ENCODE peak calls at places on chromosomes 6 and 20, in seven cellular contexts. L is H1; T is AG10803; Y is GM12878; C is fibroblast of lung; X is CD8-positive, alpha-beta T cell; K is lung. S is an unnamed sample.

GRCh38 chr6:54493138-54493537 is 184.9 kb downstream of the TINAG start:
- DNase-seq in L (no peak), T (peak), Y (no peak), C (peak), X (no peak), K (no peak), S (peak)

GRCh38 chr20:44461142-44461802 is 14.4 kb upstream of the TTPAL start:
- DNase-seq in L (no peak), T (no peak), Y (no peak), C (no peak), X (no peak), K (no peak), S (no peak)

GRCh38 chr6:38646166-38646565 is 6.4 kb upstream of the BTBD9 start:
- DNase-seq in L (no peak), T (peak), Y (no peak), C (no peak), X (no peak), K (no peak), S (peak)

GRCh38 chr6:47655719-47656595 is 42.4 kb upstream of the ADGRF4 start:
- DNase-seq in L (peak), T (no peak), Y (no peak), C (peak), X (no peak), K (no peak), S (no peak)

GRCh38 chr6:162962093-162962492 is 234.3 kb downstream of the PACRG start:
- DNase-seq in L (no peak), T (no peak), Y (no peak), C (no peak), X (no peak), K (no peak), S (no peak)

GRCh38 chr6:137188855-137189254 is 15.4 kb upstream of the IL22RA2 start:
- DNase-seq in L (no peak), T (no peak), Y (no peak), C (peak), X (no peak), K (no peak), S (no peak)

GRCh38 chr6:99434702-99435530 is 9.8 kb upstream of the PNISR start:
- DNase-seq in L (no peak), T (peak), Y (no peak), C (peak), X (no peak), K (no peak), S (peak)

GRCh38 chr20:10659651-10660601 is 13.9 kb downstream of the JAG1 start:
- DNase-seq in L (no peak), T (no peak), Y (no peak), C (no peak), X (no peak), K (peak), S (no peak)

GRCh38 chr20:38049800-38050199 is 16.3 kb downstream of the RPRD1B start:
- DNase-seq in L (no peak), T (peak), Y (no peak), C (peak), X (no peak), K (no peak), S (peak)

GRCh38 chr6:132530293-132530974 is 7.6 kb upstream of the TAAR9 start:
- DNase-seq in L (no peak), T (peak), Y (peak), C (peak), X (peak), K (peak), S (peak)

GRCh38 chr6:47132724-47133123 is 90.6 kb upstream of the ADGRF1 start:
- DNase-seq in L (no peak), T (no peak), Y (no peak), C (no peak), X (no peak), K (no peak), S (no peak)

GRCh38 chr6:2213082-2213481 is 32.3 kb downstream of the GMDS start:
- DNase-seq in L (no peak), T (no peak), Y (no peak), C (no peak), X (no peak), K (no peak), S (no peak)

GRCh38 chr6:140811642-140812041 is 1321.1 kb upstream of the GJE1 start:
- DNase-seq in L (no peak), T (no peak), Y (no peak), C (no peak), X (no peak), K (no peak), S (no peak)

GRCh38 chr6:3208775-3209113 is 18.7 kb downstream of the TUBB2B start:
- DNase-seq in L (no peak), T (no peak), Y (no peak), C (no peak), X (no peak), K (no peak), S (no peak)

GRCh38 chr20:36744764-36745191 is 1.1 kb downstream of the NDRG3 start:
- DNase-seq in L (no peak), T (peak), Y (no peak), C (no peak), X (no peak), K (no peak), S (no peak)

GRCh38 chr20:3092611-3093379 is 8.3 kb upstream of the AVP start:
- DNase-seq in L (no peak), T (no peak), Y (no peak), C (no peak), X (peak), K (no peak), S (no peak)

GRCh38 chr6:161828355-161828754 is 554.5 kb upstream of the AGPAT4 start:
- DNase-seq in L (no peak), T (no peak), Y (no peak), C (no peak), X (no peak), K (no peak), S (no peak)

GRCh38 chr6:17394192-17394611 is 807 bp downstream of the CAP2 start:
- DNase-seq in L (no peak), T (peak), Y (no peak), C (peak), X (no peak), K (peak), S (peak)

GRCh38 chr6:21800948-21801438 is 207.4 kb downstream of the SOX4 start:
- DNase-seq in L (no peak), T (no peak), Y (no peak), C (peak), X (no peak), K (no peak), S (peak)

GRCh38 chr6:34645627-34646026 is 50.9 kb downstream of the ILRUN start:
- DNase-seq in L (no peak), T (no peak), Y (no peak), C (no peak), X (no peak), K (no peak), S (no peak)

DNA sequence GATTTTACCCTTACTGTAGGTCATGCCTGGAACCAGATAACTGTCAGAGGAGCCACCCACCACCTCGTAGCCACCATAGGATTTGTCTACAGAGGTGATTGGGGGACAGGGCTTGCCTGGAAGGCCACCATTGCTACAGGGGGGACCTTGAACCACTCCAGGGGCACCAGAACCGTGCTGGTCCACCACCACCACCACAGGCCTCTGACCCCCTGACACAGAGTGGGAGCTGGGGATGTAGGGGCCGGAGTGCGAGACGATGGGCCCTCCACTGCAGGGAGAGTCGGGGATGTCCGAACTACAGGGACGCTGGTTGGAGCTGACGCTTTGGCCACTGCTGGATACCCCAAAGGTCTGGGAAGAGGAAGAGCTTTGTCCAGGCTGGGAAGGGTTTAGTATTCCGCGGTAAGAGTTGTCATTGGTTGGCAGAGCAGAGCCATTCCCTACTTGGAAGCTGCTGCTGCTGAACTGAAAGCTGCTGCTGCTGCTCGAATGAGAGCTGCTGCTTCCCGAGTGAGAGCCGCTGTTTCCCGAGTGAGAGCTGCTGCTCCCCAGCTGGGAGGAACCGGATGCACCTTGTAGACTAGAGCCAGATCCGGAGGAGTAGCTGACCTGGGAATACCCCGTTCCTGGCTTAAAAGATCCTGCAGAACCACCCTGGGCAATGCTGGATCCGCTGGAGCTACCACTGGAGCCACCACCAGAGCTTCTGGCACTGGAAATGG is 2.2 kb downstream of the PSORS1C1 start:
- DNase-seq in L (no peak), T (peak), Y (no peak), C (no peak), X (no peak), K (no peak), S (peak)
- H3K4me3 ChIP-seq in L (no peak), T (peak), Y (no peak), C (peak), X (no peak), K (no peak), S (peak)

GRCh38 chr6:52522151-52522626 is 54.7 kb downstream of the TRAM2 start:
- DNase-seq in L (no peak), T (peak), Y (no peak), C (peak), X (no peak), K (no peak), S (peak)
- TF ChIP-seq CTCF in L (no peak), T (no peak), Y (no peak), C (no peak), X (no peak), K (no peak), S (no peak)

GRCh38 chr6:43122146-43122545 is 46.0 kb downstream of the PTK7 start:
- DNase-seq in L (no peak), T (no peak), Y (no peak), C (no peak), X (no peak), K (no peak), S (no peak)
- H3K4me3 ChIP-seq in L (no peak), T (no peak), Y (no peak), C (no peak), X (no peak), K (no peak), S (no peak)

GRCh38 chr20:5553194-5553815 is 196.9 kb upstream of the SHLD1 start:
- DNase-seq in L (no peak), T (no peak), Y (no peak), C (no peak), X (no peak), K (no peak), S (no peak)
- TF ChIP-seq CTCF in L (no peak), T (no peak), Y (no peak), C (no peak), X (no peak), K (no peak), S (no peak)

GRCh38 chr6:43243649-43244321 is 504 bp downstream of the TTBK1 start:
- DNase-seq in L (no peak), T (no peak), Y (no peak), C (no peak), X (no peak), K (no peak), S (no peak)

GRCh38 chr6:43247115-43247999 is 4.1 kb downstream of the TTBK1 start:
- DNase-seq in L (peak), T (no peak), Y (no peak), C (peak), X (peak), K (peak), S (peak)

GRCh38 chr6:43239054-43239453 is 4.2 kb upstream of the TTBK1 start:
- DNase-seq in L (no peak), T (no peak), Y (no peak), C (no peak), X (no peak), K (no peak), S (no peak)

GRCh38 chr6:43246301-43247114 is 3.2 kb downstream of the TTBK1 start:
- DNase-seq in L (peak), T (no peak), Y (no peak), C (peak), X (no peak), K (peak), S (no peak)

DNA sequence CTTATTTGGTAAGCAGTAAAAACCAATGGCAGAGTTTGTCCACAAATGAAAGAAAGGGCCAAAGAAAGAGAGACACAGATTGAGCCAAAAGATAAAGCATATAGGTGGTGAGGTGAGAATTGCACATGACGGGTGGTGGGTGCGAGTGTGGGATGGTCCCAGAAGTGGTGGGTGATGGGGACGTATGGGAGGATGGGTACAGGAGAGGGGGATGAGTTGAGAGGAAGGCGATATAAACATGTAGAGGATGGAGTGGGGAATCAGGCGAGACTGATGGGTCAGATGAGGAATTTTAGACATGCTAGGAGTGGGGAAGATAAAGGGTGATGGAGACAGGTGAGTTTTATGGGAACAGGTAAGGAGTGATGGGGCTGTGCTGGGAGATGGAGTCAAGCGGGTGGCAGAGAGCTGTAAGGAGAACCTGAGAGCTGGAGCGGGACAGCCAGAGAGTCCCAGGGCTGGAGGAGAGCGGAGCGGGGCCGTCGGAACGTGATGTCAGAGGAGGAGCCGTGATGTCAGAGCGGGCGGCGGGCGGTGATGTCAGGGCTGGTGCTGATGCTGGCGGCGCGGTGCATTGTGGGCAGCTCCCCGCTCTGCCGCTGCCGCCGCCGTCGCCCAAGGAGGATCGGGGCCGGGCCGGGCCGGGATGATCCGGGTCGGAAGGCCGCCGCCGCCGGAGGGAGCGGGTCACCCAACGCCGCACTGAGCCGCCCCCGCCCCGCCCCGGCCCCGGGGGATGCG is at the start of gene TTBK1:
- DNase-seq in L (no peak), T (no peak), Y (no peak), C (no peak), X (no peak), K (no peak), S (no peak)
- H3K4me3 ChIP-seq in L (peak), T (no peak), Y (no peak), C (no peak), X (no peak), K (no peak), S (no peak)

DNA sequence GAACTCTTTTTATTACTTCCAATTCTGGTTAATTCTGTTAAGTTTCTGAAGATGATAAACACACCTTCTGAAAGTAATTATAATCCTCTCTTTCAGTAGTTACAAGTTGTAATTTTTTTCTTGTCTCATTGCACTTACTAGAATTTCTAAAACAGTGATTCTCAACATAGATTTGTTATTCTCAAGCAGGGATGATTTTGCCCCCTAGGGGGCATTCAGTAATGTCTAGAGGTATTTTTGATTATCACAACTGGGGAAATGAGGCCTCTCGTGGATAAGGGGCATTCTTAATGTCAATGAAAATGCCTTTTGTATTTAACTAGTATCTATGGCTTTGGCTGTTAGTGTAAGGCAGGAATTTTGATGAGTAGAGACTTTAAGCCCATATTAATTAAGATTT is 39.4 kb upstream of the MAFB start:
- DNase-seq in L (no peak), T (no peak), Y (no peak), C (no peak), X (no peak), K (no peak), S (no peak)
- TF ChIP-seq CTCF in L (no peak), T (no peak), Y (peak), C (peak), X (no peak), K (no peak), S (peak)

GRCh38 chr6:26268659-26269402 is 96.2 kb upstream of the BTN3A2 start:
- DNase-seq in L (no peak), T (no peak), Y (no peak), C (peak), X (no peak), K (no peak), S (peak)
- H3K4me3 ChIP-seq in L (peak), T (no peak), Y (peak), C (no peak), X (no peak), K (no peak), S (peak)

S was measured in choroid plexus epithelial cell.